ENCODE peak calls at places on chromosome 19, in nine cellular contexts. Y, N, T, Q, M, Z, V, C and J are unnamed samples.

GRCh38 chr19:50050406-50051223 is 24.8 kb downstream of the ZNF473 start:
- DNase-seq in T (peak), M (peak), Z (peak), C (peak), N (peak), Q (peak), Y (peak), V (peak), J (no peak)

GRCh38 chr19:15331419-15332310 is 674 bp downstream of the BRD4 start:
- DNase-seq in N (peak), V (no peak), C (peak), T (peak), M (peak), Y (peak), Q (peak), Z (peak), J (no peak)

GRCh38 chr19:55600336-55601028 is 394 bp downstream of the ZNF524 start:
- DNase-seq in Y (peak), M (peak), C (peak), N (no peak), V (no peak), T (no peak), Z (no peak), Q (peak), J (peak)

GRCh38 chr19:3766520-3766919 is 4.0 kb downstream of the MRPL54 start:
- DNase-seq in N (no peak), M (no peak), T (no peak), Z (no peak), V (no peak), Q (no peak), C (no peak), Y (no peak), J (no peak)

GRCh38 chr19:48750351-48750750 is 2.1 kb downstream of the FUT1 start:
- DNase-seq in Q (no peak), T (no peak), M (no peak), C (no peak), Z (no peak), Y (no peak), N (no peak), V (no peak), J (no peak)

GRCh38 chr19:49977846-49978245 is 16.9 kb upstream of the SIGLEC11 start:
- DNase-seq in Y (no peak), T (no peak), V (no peak), M (no peak), Q (no peak), C (no peak), N (no peak), Z (no peak), J (no peak)

GRCh38 chr19:35774274-35775045 is 904 bp upstream of the ARHGAP33 start:
- DNase-seq in V (no peak), M (no peak), N (no peak), Q (no peak), C (no peak), Z (no peak), T (no peak), Y (no peak), J (no peak)

GRCh38 chr19:41442473-41443360 is at the start of gene ERICH4:
- DNase-seq in M (no peak), V (no peak), Y (no peak), T (no peak), Z (no peak), C (no peak), Q (no peak), N (no peak), J (no peak)

GRCh38 chr19:861756-862528 is 2.5 kb downstream of the CFD start:
- DNase-seq in Z (peak), Y (peak), N (no peak), V (no peak), C (peak), T (peak), Q (peak), M (peak), J (no peak)

GRCh38 chr19:57241181-57241580 is 749 bp downstream of the ZNF805 start:
- DNase-seq in M (no peak), Z (peak), V (peak), Y (no peak), T (no peak), Q (no peak), C (no peak), N (no peak), J (no peak)

GRCh38 chr19:18225702-18226468 is at the start of gene PDE4C:
- DNase-seq in T (no peak), Q (no peak), M (no peak), C (no peak), Y (no peak), N (no peak), V (no peak), Z (peak), J (no peak)

GRCh38 chr19:32828643-32829344 is 40.8 kb downstream of the SLC7A9 start:
- DNase-seq in Q (no peak), M (no peak), V (no peak), Z (no peak), N (no peak), Y (no peak), T (no peak), C (no peak), J (peak)